ENCODE peak calls at places on chromosomes 1 and 21, in six cellular contexts. E is CD4-positive, alpha-beta memory T cell; G is pancreas; F is CD8-positive, alpha-beta memory T cell; V is A549; Q is breast epithelium. J is an unnamed sample. For H3K4me1, the result is how much of the 10 kb centered on the place peaks cover.

GRCh38 chr1:225760531-225760930 is 17.1 kb upstream of the SRP9 start:
- DNase-seq in Q (no peak), G (no peak), F (no peak), E (no peak), V (no peak), J (no peak)

GRCh38 chr1:106526650-106527049 is 529.8 kb upstream of the PRMT6 start:
- DNase-seq in G (no peak), F (no peak), V (no peak), E (no peak), Q (no peak), J (no peak)

GRCh38 chr1:159532922-159533321 is 2.9 kb downstream of the OR10J5 start:
- DNase-seq in Q (no peak), E (no peak), F (no peak), V (no peak), G (no peak), J (no peak)

GRCh38 chr1:19435851-19436465 is 49.4 kb downstream of the CAPZB start:
- DNase-seq in E (no peak), F (no peak), G (no peak), Q (no peak), V (no peak), J (no peak)

GRCh38 chr1:227786673-227787512 is 28.6 kb upstream of the PRSS38 start:
- DNase-seq in V (no peak), G (peak), E (no peak), F (no peak), Q (peak), J (no peak)

GRCh38 chr1:33346921-33347649 is 26.2 kb upstream of the A3GALT2 start:
- DNase-seq in F (no peak), V (peak), G (no peak), Q (no peak), E (no peak), J (peak)

GRCh38 chr1:67590329-67590728 is 94.7 kb upstream of the GADD45A start:
- DNase-seq in Q (no peak), V (no peak), E (no peak), G (no peak), F (no peak), J (no peak)

GRCh38 chr1:200328379-200328778 is 81.5 kb downstream of the ZNF281 start:
- DNase-seq in V (no peak), G (no peak), Q (no peak), E (no peak), F (no peak), J (no peak)

GRCh38 chr1:94045465-94046056 is 75.4 kb downstream of the ABCA4 start:
- DNase-seq in V (peak), G (no peak), Q (peak), F (no peak), E (peak), J (peak)

GRCh38 chr1:114093624-114094302 is 59.9 kb downstream of the SYT6 start:
- DNase-seq in Q (no peak), V (no peak), G (no peak), E (no peak), F (no peak), J (no peak)

GRCh38 chr21:26840912-26841311 is 4.3 kb downstream of the ADAMTS1 start:
- DNase-seq in G (no peak), E (no peak), Q (peak), F (no peak), V (no peak), J (no peak)

GRCh38 chr1:35030338-35031102 is 1.2 kb downstream of the ZMYM6 start:
- DNase-seq in E (no peak), Q (no peak), G (no peak), V (no peak), F (no peak), J (no peak)

GRCh38 chr1:2443285-2444137 is 31.1 kb upstream of the PEX10 start:
- DNase-seq in Q (no peak), E (no peak), G (no peak), V (no peak), F (peak), J (no peak)

GRCh38 chr1:163172596-163172995 is 30.1 kb downstream of the RGS5 start:
- DNase-seq in F (no peak), G (no peak), Q (no peak), V (no peak), E (no peak), J (no peak)

GRCh38 chr1:39782103-39782502 is 6.6 kb downstream of the BMP8B start:
- DNase-seq in F (no peak), G (peak), Q (no peak), E (no peak), V (no peak), J (no peak)

GRCh38 chr1:151238467-151238739 is 16.1 kb upstream of the PSMD4 start:
- DNase-seq in G (no peak), E (no peak), V (no peak), F (no peak), Q (no peak), J (no peak)

GRCh38 chr1:25360596-25361581 is 22.8 kb downstream of the TMEM50A start:
- DNase-seq in Q (no peak), V (no peak), E (no peak), G (no peak), F (no peak), J (no peak)

GRCh38 chr1:229597877-229598276 is 28.0 kb downstream of the TAF5L start:
- DNase-seq in F (no peak), G (no peak), Q (no peak), E (no peak), V (no peak), J (no peak)

GRCh38 chr1:226276987-226277386 is 32.0 kb downstream of the LIN9 start:
- DNase-seq in F (no peak), E (no peak), Q (no peak), V (no peak), G (no peak), J (no peak)

GRCh38 chr1:6128276-6129081 is 51.6 kb downstream of the CHD5 start:
- DNase-seq in F (no peak), E (no peak), Q (no peak), V (no peak), G (peak), J (no peak)

GRCh38 chr1:162937721-162938395 is 76.9 kb upstream of the CCDC190 start:
- DNase-seq in F (no peak), E (no peak), V (no peak), Q (no peak), G (no peak), J (no peak)

GRCh38 chr1:198913667-198914066 is 274.8 kb downstream of the PTPRC start:
- DNase-seq in Q (no peak), G (no peak), V (no peak), F (no peak), E (no peak), J (no peak)

GRCh38 chr1:18134324-18135046 is 26.9 kb downstream of the IGSF21 start:
- DNase-seq in G (no peak), E (no peak), Q (no peak), V (no peak), F (no peak), J (no peak)

GRCh38 chr1:57947471-57947870 is 523.6 kb upstream of the DAB1 start:
- DNase-seq in V (no peak), Q (no peak), E (no peak), F (no peak), G (no peak), J (no peak)

GRCh38 chr1:156648951-156649350 is 7.0 kb downstream of the BCAN start:
- DNase-seq in Q (no peak), V (no peak), F (no peak), G (no peak), E (no peak), J (no peak)

GRCh38 chr1:108521990-108522393 is 37.9 kb upstream of the EEIG2 start:
- DNase-seq in V (no peak), G (no peak), F (no peak), E (no peak), Q (no peak), J (no peak)

GRCh38 chr21:43892984-43893535 is 28.0 kb downstream of the AGPAT3 start:
- DNase-seq in Q (no peak), G (no peak), E (no peak), F (no peak), V (no peak), J (no peak)

GRCh38 chr21:32140212-32141008 is 138.4 kb downstream of the MIS18A start:
- DNase-seq in G (no peak), V (no peak), F (no peak), Q (no peak), E (no peak), J (no peak)

GRCh38 chr1:201191723-201192477 is 1.3 kb downstream of the IGFN1 start:
- DNase-seq in E (no peak), V (peak), G (no peak), F (no peak), Q (no peak), J (no peak)

GRCh38 chr1:152328801-152329391 is 3.9 kb upstream of the FLG start:
- DNase-seq in E (no peak), V (no peak), F (no peak), G (no peak), Q (no peak), J (no peak)

DNA sequence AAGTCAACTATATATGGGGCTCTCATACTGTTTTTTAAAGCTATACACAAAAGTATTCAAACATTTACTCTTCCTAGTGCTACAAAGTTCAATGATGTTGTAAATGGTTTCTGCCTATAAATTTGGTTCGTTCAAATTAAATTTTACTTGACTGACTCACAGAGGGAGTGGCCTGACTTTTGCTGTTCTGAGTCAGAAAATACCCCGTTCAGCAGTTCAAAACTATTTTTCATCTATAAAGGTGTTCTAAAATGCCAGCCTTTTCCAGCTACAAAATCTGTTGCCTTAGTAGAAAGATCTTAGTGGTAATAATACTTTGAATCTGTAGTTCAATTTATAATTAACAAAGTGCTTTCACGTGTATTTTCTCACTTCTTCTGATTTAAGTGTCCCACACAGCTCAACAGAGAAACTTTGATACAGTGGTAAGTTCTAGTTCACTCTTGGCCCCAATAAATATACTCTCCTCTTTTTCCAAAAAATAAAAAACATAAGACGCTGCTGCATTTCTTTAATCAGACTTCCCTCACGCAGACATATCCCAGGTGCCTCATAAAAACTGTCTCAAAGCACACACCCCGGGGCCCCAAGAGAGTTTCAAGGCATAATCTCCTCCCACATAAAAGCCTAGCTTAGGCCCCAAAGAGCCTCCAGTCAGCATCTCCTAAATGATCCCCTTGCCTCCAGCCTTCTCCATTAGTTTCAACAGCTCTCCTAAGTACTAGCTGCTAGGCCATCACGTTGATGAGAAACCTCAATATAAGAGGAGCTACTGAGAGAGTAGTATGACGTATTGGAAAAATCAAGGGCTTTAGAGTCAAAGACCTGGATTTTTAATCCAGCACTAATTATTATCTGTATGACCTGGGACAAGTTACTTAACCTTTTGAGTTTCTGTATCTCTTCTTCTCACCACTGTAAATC is 3.2 kb downstream of the PTP4A2 start:
- DNase-seq in Q (no peak), F (no peak), E (no peak), V (no peak), G (no peak), J (peak)
- H3K4me1 ChIP-seq in Q (under half), F (half or more), E (half or more), V (half or more), G (under half), J (half or more)

DNA sequence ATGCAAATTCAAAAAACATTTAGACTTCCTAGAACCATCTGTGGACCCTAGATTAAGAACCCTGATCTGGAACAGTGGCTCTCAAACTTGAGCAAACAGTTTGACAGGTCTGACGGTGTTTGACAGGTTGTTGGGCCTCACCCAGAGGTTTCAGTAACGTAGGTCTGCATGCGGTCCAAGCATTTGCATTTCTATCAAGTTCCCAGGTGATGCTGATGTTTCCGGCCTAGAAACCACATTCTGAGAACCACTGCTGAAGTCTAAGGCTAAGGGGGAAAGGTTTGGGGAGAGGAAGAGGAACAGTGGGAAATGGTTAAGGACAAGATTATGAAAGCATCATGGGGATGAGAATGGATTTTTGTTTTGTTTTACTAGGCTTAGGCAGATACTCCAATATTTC is 48.6 kb downstream of the MDM4 start:
- DNase-seq in Q (no peak), F (peak), E (peak), V (no peak), G (no peak), J (peak)
- H3K27ac ChIP-seq in Q (peak), F (no peak), E (no peak), V (no peak), G (no peak), J (peak)

GRCh38 chr1:116226017-116226416 is 114.8 kb downstream of the MAB21L3 start:
- DNase-seq in Q (no peak), G (no peak), F (no peak), E (no peak), V (no peak), J (no peak)
- H3K4me3 ChIP-seq in Q (no peak), G (no peak), F (no peak), E (no peak), V (no peak), J (no peak)

DNA sequence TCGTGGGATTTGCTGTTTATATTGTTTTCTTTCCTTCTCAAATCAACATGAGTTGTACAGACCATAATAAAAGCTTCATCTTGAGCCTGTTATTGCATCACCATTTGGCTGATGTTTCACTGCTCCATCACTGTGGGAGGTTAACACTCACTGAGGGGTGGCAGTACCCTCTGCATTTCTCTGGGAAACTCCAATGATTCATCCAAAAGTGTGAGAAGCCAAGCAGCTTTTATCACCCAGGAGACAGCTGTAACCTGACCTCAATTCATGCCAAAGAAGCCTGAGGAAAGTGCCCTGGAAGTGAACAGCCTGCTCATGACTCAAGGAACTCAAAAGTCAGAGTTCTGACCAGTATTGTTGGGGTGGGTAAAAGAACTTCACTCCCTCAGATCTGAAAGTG is 84.1 kb downstream of the GPR88 start:
- DNase-seq in Q (no peak), F (no peak), G (no peak), V (peak), E (no peak), J (no peak)
- H3K4me1 ChIP-seq in Q (under half), F (under half), G (under half), V (under half), E (under half), J (under half)